ENCODE peak calls at places on chromosomes 12 and 14, in eight cellular contexts. F is fibroblast of lung; N is uterus; S is transverse colon; A is testis; E is body of pancreas; R is cardiac muscle cell; Y is CD4-positive, alpha-beta T cell. Q is an unnamed sample. For H3K27me3 and H3K9me3, the result is how much of the 10 kb centered on the place peaks cover.

GRCh38 chr14:70096866-70097265 is 91.9 kb downstream of the SLC8A3 start:
- DNase-seq in F (peak), N (no peak), R (peak), E (no peak), Y (no peak), A (no peak), S (no peak), Q (no peak)

GRCh38 chr14:25041898-25042297 is 8.0 kb downstream of the STXBP6 start:
- DNase-seq in A (no peak), S (no peak), N (no peak), R (no peak), Y (no peak), F (no peak), E (no peak), Q (no peak)

GRCh38 chr14:90039253-90040010 is 22.4 kb upstream of the KCNK13 start:
- DNase-seq in S (no peak), Y (no peak), R (no peak), N (no peak), F (no peak), E (no peak), A (no peak), Q (no peak)

GRCh38 chr12:50936821-50937220 is 15.5 kb upstream of the HIGD1C start:
- DNase-seq in E (no peak), R (no peak), F (no peak), S (no peak), N (no peak), A (no peak), Y (no peak), Q (no peak)

GRCh38 chr12:119659289-119659897 is 8.5 kb upstream of the PRKAB1 start:
- DNase-seq in F (peak), E (peak), Y (peak), A (peak), R (peak), S (peak), N (no peak), Q (peak)

GRCh38 chr14:61678966-61679365 is 16.3 kb upstream of the HIF1A start:
- DNase-seq in E (no peak), N (no peak), S (no peak), F (no peak), Y (no peak), A (no peak), R (peak), Q (peak)

GRCh38 chr14:50943943-50944646 is at the start of gene PYGL:
- DNase-seq in N (peak), R (peak), Y (no peak), S (peak), E (peak), A (peak), F (peak), Q (peak)

GRCh38 chr12:49565119-49565955 is 2.6 kb downstream of the MCRS1 start:
- DNase-seq in R (peak), Y (no peak), S (no peak), A (no peak), F (no peak), E (no peak), N (no peak), Q (no peak)

GRCh38 chr12:111942557-111942956 is 70.4 kb downstream of the TMEM116 start:
- DNase-seq in N (no peak), F (peak), E (peak), R (no peak), A (no peak), Y (no peak), S (peak), Q (no peak)

GRCh38 chr12:95763809-95764253 is 26.7 kb downstream of the NTN4 start:
- DNase-seq in A (no peak), F (peak), S (no peak), N (no peak), Y (no peak), E (peak), R (no peak), Q (no peak)

GRCh38 chr12:45946435-45946834 is 43.9 kb downstream of the SCAF11 start:
- DNase-seq in S (no peak), Y (no peak), E (no peak), N (no peak), F (no peak), A (no peak), R (no peak), Q (no peak)

GRCh38 chr14:64082837-64083236 is 211.3 kb downstream of the ESR2 start:
- DNase-seq in E (peak), A (peak), N (peak), Y (no peak), F (peak), R (no peak), S (no peak), Q (no peak)

GRCh38 chr14:70942342-70942706 is 35.1 kb downstream of the PCNX1 start:
- DNase-seq in R (no peak), N (no peak), Y (no peak), E (no peak), F (no peak), A (no peak), S (no peak), Q (no peak)

GRCh38 chr12:97038859-97039258 is 131.8 kb downstream of the NEDD1 start:
- DNase-seq in N (no peak), Y (no peak), R (no peak), S (no peak), E (no peak), F (no peak), A (no peak), Q (no peak)

GRCh38 chr12:113818833-113819232 is 147.3 kb downstream of the RBM19 start:
- DNase-seq in S (no peak), N (no peak), R (peak), F (no peak), E (no peak), A (peak), Y (no peak), Q (peak)

GRCh38 chr12:7905071-7905470 is 30.9 kb downstream of the SLC2A3 start:
- DNase-seq in A (no peak), Y (no peak), E (no peak), S (no peak), R (no peak), N (no peak), F (peak), Q (no peak)

GRCh38 chr12:115667116-115667515 is 610.4 kb downstream of the MED13L start:
- DNase-seq in E (no peak), Y (no peak), R (no peak), N (no peak), A (no peak), S (no peak), F (no peak), Q (no peak)

GRCh38 chr12:26028953-26029740 is 70.7 kb downstream of the RASSF8 start:
- DNase-seq in N (peak), Y (no peak), A (peak), S (peak), R (peak), F (peak), E (peak), Q (peak)

GRCh38 chr12:61667676-61668075 is 592.5 kb upstream of the USP15 start:
- DNase-seq in N (no peak), R (no peak), E (no peak), A (no peak), S (no peak), F (no peak), Y (no peak), Q (no peak)

GRCh38 chr12:96487214-96487613 is 2.2 kb upstream of the CFAP54 start:
- DNase-seq in N (no peak), S (no peak), A (no peak), F (peak), R (no peak), Y (no peak), E (no peak), Q (no peak)

GRCh38 chr12:82651489-82651888 is 35.2 kb upstream of the TMTC2 start:
- DNase-seq in Y (no peak), A (no peak), N (no peak), F (no peak), E (no peak), R (no peak), S (no peak), Q (no peak)

GRCh38 chr12:1919284-1919683 is 832 bp upstream of the CACNA2D4 start:
- DNase-seq in F (no peak), Y (no peak), E (no peak), R (no peak), N (no peak), A (peak), S (no peak), Q (no peak)

GRCh38 chr14:97798204-97798603 is 1001.0 kb downstream of the VRK1 start:
- DNase-seq in Y (no peak), F (no peak), N (no peak), E (no peak), S (no peak), A (no peak), R (no peak), Q (no peak)

GRCh38 chr14:97408937-97409860 is 612.0 kb downstream of the VRK1 start:
- DNase-seq in R (no peak), S (no peak), A (no peak), E (no peak), Y (no peak), F (no peak), N (no peak), Q (no peak)

GRCh38 chr12:6953417-6954315 is 2.5 kb downstream of the PTPN6 start:
- DNase-seq in N (no peak), S (peak), R (no peak), Y (peak), A (no peak), E (no peak), F (no peak), Q (no peak)

GRCh38 chr14:94571395-94571794 is 9.8 kb upstream of the SERPINA5 start:
- DNase-seq in Y (no peak), F (peak), E (no peak), R (no peak), S (no peak), N (no peak), A (peak), Q (no peak)

GRCh38 chr14:34845869-34846268 is 29.3 kb downstream of the BAZ1A start:
- DNase-seq in E (no peak), A (no peak), S (no peak), R (no peak), N (no peak), F (no peak), Y (no peak), Q (no peak)

GRCh38 chr14:86462193-86462592 is 932.2 kb downstream of the FLRT2 start:
- DNase-seq in N (no peak), F (peak), R (peak), S (no peak), E (peak), A (peak), Y (no peak), Q (peak)

GRCh38 chr12:64747681-64748080 is 11.5 kb downstream of the GNS start:
- DNase-seq in E (no peak), Y (no peak), A (no peak), F (no peak), S (no peak), N (no peak), R (no peak), Q (no peak)

GRCh38 chr12:114668151-114668891 is 15.7 kb downstream of the TBX3 start:
- DNase-seq in N (peak), S (peak), R (peak), E (peak), Y (no peak), A (peak), F (peak), Q (peak)

GRCh38 chr12:125161712-125162023 is 96.4 kb downstream of the AACS start:
- DNase-seq in N (no peak), R (no peak), Y (no peak), E (no peak), F (no peak), A (no peak), S (no peak), Q (no peak)

GRCh38 chr12:125159687-125160086 is 94.5 kb downstream of the AACS start:
- DNase-seq in S (no peak), A (no peak), F (no peak), E (no peak), R (no peak), N (no peak), Y (no peak), Q (no peak)

GRCh38 chr12:125162489-125163028 is 97.3 kb downstream of the AACS start:
- DNase-seq in S (no peak), N (no peak), A (no peak), F (no peak), R (no peak), E (no peak), Y (no peak), Q (no peak)

GRCh38 chr12:125163148-125163547 is 97.9 kb downstream of the AACS start:
- DNase-seq in F (no peak), E (no peak), A (no peak), N (no peak), S (no peak), R (no peak), Y (no peak), Q (no peak)

DNA sequence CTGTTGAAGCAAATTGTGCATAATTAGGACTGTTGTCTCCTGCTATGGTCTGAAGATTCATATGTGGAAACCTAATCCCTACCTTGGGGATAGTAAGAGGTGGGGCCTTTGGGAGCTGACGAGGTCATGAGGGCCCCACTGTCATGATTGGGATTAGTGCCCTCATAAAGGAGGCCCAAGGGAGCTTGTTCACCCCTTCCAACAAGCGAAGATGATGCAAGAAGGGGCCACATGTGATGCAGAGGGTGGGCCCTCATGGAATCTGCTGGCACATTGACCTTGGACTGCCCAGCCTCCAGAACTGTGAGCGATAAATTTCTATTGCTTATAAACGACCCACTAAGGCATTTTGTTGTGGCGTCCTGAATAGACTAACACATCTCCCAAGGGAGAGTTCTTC is 95.3 kb downstream of the AACS start:
- DNase-seq in F (no peak), N (no peak), S (no peak), Y (no peak), R (no peak), E (no peak), A (no peak), Q (no peak)
- H3K27me3 ChIP-seq in F (under half), N (under half), S (under half), Y (under half), R (under half), E (under half), A (under half), Q (under half)

GRCh38 chr12:28367326-28367725 is 177.1 kb downstream of the CCDC91 start:
- DNase-seq in Y (no peak), R (no peak), E (no peak), A (no peak), N (no peak), F (no peak), S (no peak), Q (no peak)

GRCh38 chr12:28369483-28369882 is 179.2 kb downstream of the CCDC91 start:
- DNase-seq in S (no peak), F (no peak), N (no peak), E (no peak), Y (no peak), R (no peak), A (no peak), Q (no peak)

GRCh38 chr12:28367993-28368392 is 177.7 kb downstream of the CCDC91 start:
- DNase-seq in N (no peak), E (no peak), F (no peak), Y (no peak), A (no peak), S (no peak), R (no peak), Q (no peak)
- H3K9me3 ChIP-seq in N (under half), E (under half), F (under half), Y (under half), A (under half), S (under half), R (under half), Q (under half)

GRCh38 chr12:132403636-132404434 is 74.4 kb upstream of the GALNT9 start:
- DNase-seq in Y (no peak), E (no peak), A (no peak), F (no peak), S (no peak), N (no peak), R (no peak), Q (no peak)

GRCh38 chr12:132404435-132404855 is 75.1 kb upstream of the GALNT9 start:
- DNase-seq in R (no peak), F (no peak), Y (no peak), S (no peak), N (no peak), E (no peak), A (no peak), Q (no peak)

GRCh38 chr12:132401982-132402381 is 72.6 kb upstream of the GALNT9 start:
- DNase-seq in R (no peak), A (no peak), N (no peak), S (no peak), F (no peak), E (peak), Y (no peak), Q (no peak)

GRCh38 chr12:132404956-132405741 is 75.8 kb upstream of the GALNT9 start:
- DNase-seq in S (no peak), A (no peak), F (no peak), N (no peak), E (no peak), R (no peak), Y (no peak), Q (no peak)

DNA sequence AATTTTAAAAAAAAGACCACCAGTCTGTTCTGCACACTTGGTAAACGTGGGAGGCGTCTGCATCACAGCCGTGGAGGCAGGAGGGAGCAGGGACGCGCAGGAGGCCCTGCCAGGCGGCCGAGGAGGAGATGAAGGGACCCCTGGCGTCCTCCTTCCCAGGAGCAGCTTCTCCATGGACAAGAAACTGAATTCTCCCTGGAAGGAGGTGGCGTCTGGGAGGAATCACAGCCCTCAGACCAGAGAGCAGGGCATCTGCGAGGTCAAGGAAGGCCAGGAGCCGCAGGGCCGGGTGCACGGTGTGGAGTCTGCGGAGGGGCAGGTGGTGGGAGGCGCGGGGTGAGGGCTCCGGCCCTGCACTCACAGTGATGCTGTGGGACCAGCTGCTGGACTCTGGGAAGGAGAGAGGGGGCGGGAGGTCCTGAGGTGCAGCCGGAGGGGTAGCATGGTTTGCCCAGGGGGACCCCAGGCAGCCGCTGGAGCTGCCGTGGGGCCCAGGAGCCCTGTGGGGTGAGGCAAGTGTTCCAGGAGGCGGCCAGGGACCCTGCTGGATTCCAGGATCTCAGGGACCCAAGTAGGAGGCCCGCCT is 73.5 kb upstream of the GALNT9 start:
- DNase-seq in R (no peak), E (no peak), S (no peak), A (no peak), F (no peak), Y (no peak), N (no peak), Q (no peak)
- H3K27me3 ChIP-seq in R (under half), E (under half), S (half or more), A (under half), F (under half), Y (under half), N (under half), Q (half or more)

GRCh38 chr12:55652352-55652751 is 15.7 kb downstream of the OR10P1 start:
- DNase-seq in F (no peak), A (no peak), S (no peak), R (no peak), Y (no peak), E (no peak), N (no peak), Q (no peak)

GRCh38 chr12:55651314-55651703 is 14.6 kb downstream of the OR10P1 start:
- DNase-seq in F (no peak), A (no peak), N (no peak), E (no peak), S (no peak), R (no peak), Y (no peak), Q (no peak)

GRCh38 chr12:55657282-55657681 is 20.6 kb downstream of the OR10P1 start:
- DNase-seq in A (no peak), F (no peak), N (no peak), S (no peak), Y (no peak), E (no peak), R (no peak), Q (no peak)

GRCh38 chr12:55654506-55655224 is 18.0 kb downstream of the OR10P1 start:
- DNase-seq in N (no peak), F (no peak), R (no peak), Y (no peak), E (no peak), A (no peak), S (no peak), Q (no peak)

GRCh38 chr12:55653031-55653430 is 16.3 kb downstream of the OR10P1 start:
- DNase-seq in F (no peak), R (no peak), E (no peak), N (no peak), A (no peak), S (no peak), Y (no peak), Q (no peak)
- H3K9me3 ChIP-seq in F (under half), R (under half), E (under half), N (under half), A (under half), S (under half), Y (under half), Q (under half)

GRCh38 chr12:132273992-132274334 is 55.4 kb downstream of the GALNT9 start:
- DNase-seq in Y (no peak), E (no peak), R (no peak), A (no peak), N (no peak), F (no peak), S (no peak), Q (no peak)
- H3K27me3 ChIP-seq in Y (under half), E (under half), R (under half), A (under half), N (under half), F (under half), S (under half), Q (half or more)

GRCh38 chr12:34291426-34291901 is 269.2 kb downstream of the ALG10 start:
- DNase-seq in N (no peak), R (no peak), E (peak), A (no peak), Y (no peak), S (peak), F (no peak), Q (no peak)
- H3K9me3 ChIP-seq in N (under half), R (under half), E (under half), A (under half), Y (under half), S (under half), F (under half), Q (under half)

GRCh38 chr14:104545151-104545931 is 34.2 kb upstream of the C14orf180 start:
- DNase-seq in R (no peak), E (no peak), F (no peak), N (no peak), S (no peak), A (no peak), Y (no peak), Q (no peak)
- H3K27me3 ChIP-seq in R (under half), E (under half), F (under half), N (under half), S (half or more), A (under half), Y (under half), Q (under half)

DNA sequence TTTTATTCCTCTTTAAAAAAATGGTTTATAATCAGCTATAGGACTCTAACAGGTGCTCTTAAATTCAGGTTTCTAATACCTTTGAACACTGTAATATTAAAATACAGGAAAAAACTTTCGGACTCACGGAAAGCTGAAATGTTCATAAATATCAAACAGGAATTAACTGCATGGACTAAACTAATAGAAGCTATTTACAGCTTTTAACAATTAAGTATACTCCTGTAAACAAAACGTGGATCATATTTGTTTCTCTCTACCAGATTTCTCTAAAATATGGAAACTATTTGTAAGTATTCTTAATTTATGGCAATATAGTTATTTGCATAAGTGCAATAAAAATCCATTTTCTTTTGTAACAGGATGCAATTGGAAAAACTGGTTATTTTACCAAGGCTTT is 108.9 kb upstream of the RESF1 start:
- DNase-seq in A (no peak), Y (no peak), E (no peak), S (no peak), N (no peak), F (peak), R (no peak), Q (no peak)
- H3K9me3 ChIP-seq in A (under half), Y (under half), E (under half), S (under half), N (under half), F (under half), R (under half), Q (under half)

GRCh38 chr12:52310622-52311281 is 10.4 kb downstream of the KRT83 start:
- DNase-seq in N (no peak), E (no peak), R (no peak), S (no peak), F (no peak), Y (no peak), A (no peak), Q (no peak)
- H3K27me3 ChIP-seq in N (under half), E (under half), R (half or more), S (half or more), F (half or more), Y (half or more), A (under half), Q (under half)

Q was measured in BE2C.